ENCODE peak calls at places on chromosomes 1 and 21, in seven cellular contexts. One of them, this sample, is unnamed.

GRCh38 chr21:16536661-16537359 is 807.0 kb downstream of the USP25 start:
- DNase-seq in tibial nerve: no peak
- DNase-seq in Daoy: peak; percentile 7
- DNase-seq in AG10803: peak; percentile 17
- DNase-seq in NCI-H526: peak; percentile 52
- DNase-seq in D341Med: no peak
- DNase-seq in upper lobe of right lung: no peak
- DNase-seq in this sample: no peak

GRCh38 chr1:18546026-18546425 is 65.3 kb downstream of the KLHDC7A start:
- DNase-seq in tibial nerve: no peak
- DNase-seq in AG10803: no peak
- DNase-seq in D341Med: no peak
- DNase-seq in upper lobe of right lung: no peak
- DNase-seq in NCI-H526: no peak
- DNase-seq in Daoy: no peak
- DNase-seq in this sample: no peak

GRCh38 chr1:155499953-155500621 is 62.5 kb downstream of the ASH1L start:
- DNase-seq in upper lobe of right lung: no peak
- DNase-seq in D341Med: peak; percentile 76
- DNase-seq in Daoy: no peak
- DNase-seq in NCI-H526: peak; percentile 99
- DNase-seq in tibial nerve: no peak
- DNase-seq in AG10803: no peak
- DNase-seq in this sample: no peak

GRCh38 chr1:173663159-173663558 is 6.5 kb downstream of the ANKRD45 start:
- DNase-seq in AG10803: no peak
- DNase-seq in upper lobe of right lung: no peak
- DNase-seq in D341Med: no peak
- DNase-seq in Daoy: no peak
- DNase-seq in NCI-H526: no peak
- DNase-seq in tibial nerve: no peak
- DNase-seq in this sample: no peak

GRCh38 chr1:98104285-98104684 is 183.5 kb upstream of the DPYD start:
- DNase-seq in upper lobe of right lung: no peak
- DNase-seq in AG10803: peak; percentile 95
- DNase-seq in NCI-H526: no peak
- DNase-seq in Daoy: peak; percentile 27
- DNase-seq in tibial nerve: no peak
- DNase-seq in D341Med: no peak
- DNase-seq in this sample: no peak

GRCh38 chr1:204725821-204726448 is 40.4 kb upstream of the LRRN2 start:
- DNase-seq in AG10803: no peak
- DNase-seq in NCI-H526: no peak
- DNase-seq in upper lobe of right lung: no peak
- DNase-seq in D341Med: no peak
- DNase-seq in tibial nerve: no peak
- DNase-seq in Daoy: peak; percentile 42
- DNase-seq in this sample: no peak

GRCh38 chr1:60765204-60765603 is 317.2 kb upstream of the NFIA start:
- DNase-seq in AG10803: peak; percentile 16
- DNase-seq in Daoy: no peak
- DNase-seq in upper lobe of right lung: no peak
- DNase-seq in D341Med: no peak
- DNase-seq in NCI-H526: peak; percentile 60
- DNase-seq in tibial nerve: no peak
- DNase-seq in this sample: no peak

GRCh38 chr1:53954128-53954527 is 8.0 kb downstream of the LRRC42 start:
- DNase-seq in D341Med: no peak
- DNase-seq in NCI-H526: no peak
- DNase-seq in AG10803: no peak
- DNase-seq in Daoy: no peak
- DNase-seq in upper lobe of right lung: no peak
- DNase-seq in tibial nerve: no peak
- DNase-seq in this sample: no peak

GRCh38 chr21:31335957-31336738 is 7.9 kb downstream of the TIAM1 start:
- DNase-seq in tibial nerve: peak; percentile 43
- DNase-seq in Daoy: peak; percentile 94
- DNase-seq in D341Med: no peak
- DNase-seq in upper lobe of right lung: no peak
- DNase-seq in NCI-H526: no peak
- DNase-seq in AG10803: peak; percentile 82
- DNase-seq in this sample: peak; percentile 29

GRCh38 chr1:236575523-236575922 is 28.8 kb downstream of the HEATR1 start:
- DNase-seq in D341Med: no peak
- DNase-seq in Daoy: no peak
- DNase-seq in NCI-H526: no peak
- DNase-seq in AG10803: peak; percentile 72
- DNase-seq in tibial nerve: no peak
- DNase-seq in upper lobe of right lung: no peak
- DNase-seq in this sample: no peak

GRCh38 chr1:231949277-231950122 is 322.9 kb downstream of the DISC1 start:
- DNase-seq in tibial nerve: peak; percentile 38
- DNase-seq in NCI-H526: no peak
- DNase-seq in Daoy: no peak
- DNase-seq in AG10803: peak; percentile 54
- DNase-seq in D341Med: no peak
- DNase-seq in upper lobe of right lung: no peak
- DNase-seq in this sample: no peak

GRCh38 chr1:207885129-207886032 is 25.5 kb downstream of the CD34 start:
- DNase-seq in D341Med: peak; percentile 86
- DNase-seq in Daoy: peak; percentile 85
- DNase-seq in AG10803: peak; percentile 88
- DNase-seq in tibial nerve: peak; percentile 89
- DNase-seq in upper lobe of right lung: peak; percentile 84
- DNase-seq in NCI-H526: peak; percentile 76
- DNase-seq in this sample: peak; percentile 84

GRCh38 chr21:43618940-43619339 is 40.3 kb downstream of the HSF2BP start:
- DNase-seq in NCI-H526: no peak
- DNase-seq in D341Med: no peak
- DNase-seq in AG10803: no peak
- DNase-seq in Daoy: no peak
- DNase-seq in upper lobe of right lung: no peak
- DNase-seq in tibial nerve: no peak
- DNase-seq in this sample: no peak

GRCh38 chr1:17798011-17798410 is 42.9 kb downstream of the ACTL8 start:
- DNase-seq in AG10803: no peak
- DNase-seq in tibial nerve: no peak
- DNase-seq in upper lobe of right lung: no peak
- DNase-seq in Daoy: no peak
- DNase-seq in NCI-H526: no peak
- DNase-seq in D341Med: no peak
- DNase-seq in this sample: no peak

GRCh38 chr1:244104309-244105060 is 53.4 kb downstream of the ZBTB18 start:
- DNase-seq in Daoy: peak; percentile 93
- DNase-seq in NCI-H526: no peak
- DNase-seq in D341Med: no peak
- DNase-seq in AG10803: peak; percentile 92
- DNase-seq in upper lobe of right lung: no peak
- DNase-seq in tibial nerve: no peak
- DNase-seq in this sample: no peak

GRCh38 chr1:15226626-15227286 is 20.3 kb upstream of the FHAD1 start:
- DNase-seq in NCI-H526: no peak
- DNase-seq in D341Med: no peak
- DNase-seq in tibial nerve: no peak
- DNase-seq in AG10803: no peak
- DNase-seq in upper lobe of right lung: peak; percentile 38
- DNase-seq in Daoy: no peak
- DNase-seq in this sample: no peak

GRCh38 chr1:42930178-42931107 is 28.2 kb downstream of the SLC2A1 start:
- DNase-seq in D341Med: no peak
- DNase-seq in NCI-H526: no peak
- DNase-seq in upper lobe of right lung: peak; percentile 62
- DNase-seq in tibial nerve: no peak
- DNase-seq in AG10803: no peak
- DNase-seq in Daoy: no peak
- DNase-seq in this sample: no peak

GRCh38 chr1:204961765-204962419 is 81.1 kb upstream of the CNTN2 start:
- DNase-seq in D341Med: no peak
- DNase-seq in AG10803: no peak
- DNase-seq in upper lobe of right lung: no peak
- DNase-seq in tibial nerve: no peak
- DNase-seq in Daoy: no peak
- DNase-seq in NCI-H526: no peak
- DNase-seq in this sample: no peak